ENCODE peak calls at places on chromosome 14, in four cellular contexts. F, J, R and D are unnamed samples.

GRCh38 chr14:88706425-88706824 is 86.3 kb downstream of the EML5 start:
- DNase-seq in F (no peak), J (no peak), R (no peak), D (no peak)

GRCh38 chr14:68124885-68125731 is 305.5 kb downstream of the RAD51B start:
- DNase-seq in F (no peak), J (no peak), R (no peak), D (peak)

GRCh38 chr14:100900837-100901390 is 2.6 kb downstream of the RTL1 start:
- DNase-seq in F (no peak), J (no peak), R (peak), D (peak)

GRCh38 chr14:30988509-30988908 is 36.9 kb upstream of the AP4S1 start:
- DNase-seq in F (no peak), J (no peak), R (no peak), D (no peak)

GRCh38 chr14:87628129-87628528 is 364.9 kb downstream of the GALC start:
- DNase-seq in F (no peak), J (no peak), R (no peak), D (peak)

GRCh38 chr14:105187116-105187515 is 6.0 kb upstream of the NUDT14 start:
- DNase-seq in F (no peak), J (no peak), R (no peak), D (no peak)

GRCh38 chr14:70995671-70996070 is 88.4 kb downstream of the PCNX1 start:
- DNase-seq in F (no peak), J (no peak), R (no peak), D (no peak)

GRCh38 chr14:55416866-55417265 is 5.2 kb upstream of the ATG14 start:
- DNase-seq in F (no peak), J (no peak), R (peak), D (peak)

GRCh38 chr14:96065661-96066459 is 26.7 kb downstream of the C14orf132 start:
- DNase-seq in F (no peak), J (no peak), R (no peak), D (no peak)

GRCh38 chr14:68638056-68638816 is 154.6 kb downstream of the ZFP36L1 start:
- DNase-seq in F (no peak), J (no peak), R (no peak), D (no peak)

GRCh38 chr14:59481407-59482119 is 2.6 kb downstream of the L3HYPDH start:
- DNase-seq in F (no peak), J (no peak), R (no peak), D (no peak)

GRCh38 chr14:105862581-105863239 is 336.3 kb downstream of the TMEM121 start:
- DNase-seq in F (no peak), J (no peak), R (no peak), D (no peak)

GRCh38 chr14:89270439-89271227 is 146.4 kb downstream of the FOXN3 start:
- DNase-seq in F (no peak), J (no peak), R (no peak), D (no peak)

GRCh38 chr14:103463149-103463548 is 59.5 kb downstream of the CKB start:
- DNase-seq in F (no peak), J (no peak), R (no peak), D (no peak)

GRCh38 chr14:71089974-71090373 is 182.7 kb downstream of the PCNX1 start:
- DNase-seq in F (no peak), J (no peak), R (no peak), D (no peak)

GRCh38 chr14:95068091-95068490 is 89.2 kb downstream of the DICER1 start:
- DNase-seq in F (no peak), J (no peak), R (no peak), D (no peak)

GRCh38 chr14:99995700-99996356 is 69.4 kb upstream of the EVL start:
- DNase-seq in F (peak), J (peak), R (peak), D (peak)

GRCh38 chr14:77488558-77488957 is 10.1 kb downstream of the ISM2 start:
- DNase-seq in F (no peak), J (no peak), R (no peak), D (no peak)

GRCh38 chr14:81172353-81172752 is 48.4 kb downstream of the GTF2A1 start:
- DNase-seq in F (no peak), J (no peak), R (no peak), D (no peak)

GRCh38 chr14:90545966-90546751 is 149.3 kb downstream of the CALM1 start:
- DNase-seq in F (no peak), J (no peak), R (no peak), D (no peak)

GRCh38 chr14:32300146-32300545 is 29.0 kb upstream of the AKAP6 start:
- DNase-seq in F (no peak), J (no peak), R (no peak), D (no peak)

GRCh38 chr14:67003009-67003753 is 186.1 kb upstream of the GARIN2 start:
- DNase-seq in F (no peak), J (no peak), R (no peak), D (no peak)

GRCh38 chr14:67766035-67766680 is 50.2 kb downstream of the ZFYVE26 start:
- DNase-seq in F (no peak), J (no peak), R (no peak), D (no peak)

GRCh38 chr14:91595736-91596135 is 85.6 kb upstream of the PPP4R3A start:
- DNase-seq in F (no peak), J (no peak), R (no peak), D (no peak)